ENCODE peak calls at places on chromosomes 6 and 20, in eight cellular contexts. Q is GM23248, A is fibroblast of lung, G is heart left ventricle, V is endodermal cell, Z is HepG2, H is colonic mucosa, J is uterus. N is an unnamed sample.

GRCh38 chr6:26071135-26071534 is 16.1 kb upstream of the HFE start:
- DNase-seq in H (peak; percentile 38), Z (no peak), A (peak; percentile 12), J (no peak), V (no peak), G (no peak), Q (peak; percentile 40), N (no peak)

GRCh38 chr6:48597951-48598350 is 487.0 kb upstream of the PTCHD4 start:
- DNase-seq in A (peak; percentile 25), J (no peak), Z (no peak), Q (no peak), H (no peak), V (no peak), G (no peak), N (no peak)

GRCh38 chr6:105992315-105992961 is 93.7 kb upstream of the PRDM1 start:
- DNase-seq in G (peak; percentile 87), J (peak; percentile 87), H (peak; percentile 87), A (peak; percentile 84), Z (peak; percentile 39), Q (peak; percentile 86), V (peak; percentile 93), N (peak; percentile 76)

GRCh38 chr6:26520088-26520839 is 17.9 kb upstream of the HMGN4 start:
- DNase-seq in Z (peak; percentile 56), A (no peak), J (peak; percentile 70), V (no peak), Q (peak; percentile 75), H (no peak), G (peak; percentile 64), N (no peak)

GRCh38 chr6:3916211-3916610 is 67.0 kb downstream of the FAM50B start:
- DNase-seq in G (no peak), H (no peak), Q (no peak), Z (no peak), A (no peak), J (no peak), V (no peak), N (no peak)

GRCh38 chr6:148750826-148751225 is 4.0 kb downstream of the UST start:
- DNase-seq in H (no peak), V (no peak), A (peak; percentile 61), Q (peak; percentile 92), G (no peak), J (no peak), Z (no peak), N (no peak)

GRCh38 chr20:64176548-64177419 is 12.5 kb downstream of the MYT1 start:
- DNase-seq in H (no peak), Q (no peak), Z (no peak), J (no peak), A (no peak), G (no peak), V (peak; percentile 66), N (no peak)

GRCh38 chr6:76003686-76004085 is 68.8 kb downstream of the IMPG1 start:
- DNase-seq in G (no peak), Q (no peak), Z (no peak), J (no peak), H (no peak), A (no peak), V (no peak), N (no peak)

GRCh38 chr6:52162940-52163908 is 23.0 kb upstream of the IL17A start:
- DNase-seq in G (no peak), Q (peak; percentile 40), A (peak; percentile 40), Z (peak; percentile 53), V (no peak), H (no peak), J (no peak), N (no peak)

GRCh38 chr6:120005292-120005976 is 655.9 kb upstream of the MAN1A1 start:
- DNase-seq in V (no peak), A (no peak), Z (peak; percentile 92), H (no peak), Q (peak; percentile 0), J (no peak), G (no peak), N (no peak)

GRCh38 chr20:63060057-63060991 is 53.6 kb upstream of the BHLHE23 start:
- DNase-seq in J (no peak), A (no peak), H (no peak), G (peak; percentile 8), V (peak; percentile 49), Z (no peak), Q (peak; percentile 60), N (peak; percentile 51)

GRCh38 chr6:163501022-163501421 is 86.5 kb downstream of the QKI start:
- DNase-seq in H (no peak), V (no peak), Z (no peak), G (no peak), Q (peak; percentile 17), A (no peak), J (no peak), N (no peak)

GRCh38 chr20:10780901-10781300 is 107.1 kb upstream of the JAG1 start:
- DNase-seq in Z (no peak), Q (no peak), V (no peak), J (no peak), A (no peak), G (no peak), H (no peak), N (no peak)

GRCh38 chr6:130697661-130698535 is 129.3 kb upstream of the SMLR1 start:
- DNase-seq in V (peak; percentile 79), G (peak; percentile 19), J (peak; percentile 52), Z (peak; percentile 30), Q (peak; percentile 81), H (peak; percentile 47), A (peak; percentile 73), N (peak; percentile 65)

GRCh38 chr20:25280051-25280573 is 32.2 kb downstream of the PYGB start:
- DNase-seq in Z (no peak), H (no peak), J (peak; percentile 7), Q (no peak), A (no peak), V (no peak), G (peak; percentile 20), N (no peak)

GRCh38 chr6:11972806-11973205 is 39.3 kb upstream of the HIVEP1 start:
- DNase-seq in Z (no peak), J (no peak), G (no peak), Q (peak; percentile 44), H (no peak), V (no peak), A (no peak), N (no peak)

DNA sequence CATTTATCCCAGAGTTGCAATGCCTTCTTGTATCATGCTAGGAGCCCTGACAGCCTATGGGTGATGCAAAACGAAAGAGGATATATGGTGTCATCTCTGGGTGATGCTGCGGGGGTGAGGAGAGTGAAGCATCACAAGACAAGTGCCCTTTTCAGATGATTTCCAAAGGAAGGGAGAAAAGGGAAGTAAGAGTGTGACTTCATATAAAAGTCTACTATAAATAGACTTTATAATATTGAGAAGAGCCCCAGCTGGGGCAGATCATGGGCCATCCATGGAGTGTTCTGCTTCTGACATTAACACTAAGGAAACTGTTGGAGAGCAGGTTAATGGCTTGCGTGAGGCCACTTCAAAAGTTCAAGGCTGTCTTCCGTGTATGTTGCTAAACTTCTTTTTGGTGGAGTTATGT is 4.4 kb downstream of the CD83 start:
- DNase-seq in G (no peak), H (no peak), J (no peak), Q (no peak), Z (no peak), V (no peak), A (no peak), N (no peak)
- H3K4me3 ChIP-seq in G (no peak overlapping the region), H (no peak overlapping the region), J (no peak overlapping the region), Q (no peak overlapping the region), Z (no peak overlapping the region), V (no peak overlapping the region), A (no peak overlapping the region), N (no peak overlapping the region)

GRCh38 chr6:10414766-10415592 is at the start of gene TFAP2A:
- DNase-seq in G (no peak), A (no peak), Z (no peak), H (no peak), V (peak; percentile 89), Q (peak; percentile 74), J (no peak), N (peak; percentile 76)
- H3K4me1 ChIP-seq in G (peaks cover 67% of the 10 kb centered on the region), A (no peaks in the 10 kb centered on the region), Z (no peaks in the 10 kb centered on the region), H (peaks cover 7% of the 10 kb centered on the region), V (peaks cover 8% of the 10 kb centered on the region), Q (no peaks in the 10 kb centered on the region), J (no peaks in the 10 kb centered on the region), N (peaks cover 8% of the 10 kb centered on the region)

DNA sequence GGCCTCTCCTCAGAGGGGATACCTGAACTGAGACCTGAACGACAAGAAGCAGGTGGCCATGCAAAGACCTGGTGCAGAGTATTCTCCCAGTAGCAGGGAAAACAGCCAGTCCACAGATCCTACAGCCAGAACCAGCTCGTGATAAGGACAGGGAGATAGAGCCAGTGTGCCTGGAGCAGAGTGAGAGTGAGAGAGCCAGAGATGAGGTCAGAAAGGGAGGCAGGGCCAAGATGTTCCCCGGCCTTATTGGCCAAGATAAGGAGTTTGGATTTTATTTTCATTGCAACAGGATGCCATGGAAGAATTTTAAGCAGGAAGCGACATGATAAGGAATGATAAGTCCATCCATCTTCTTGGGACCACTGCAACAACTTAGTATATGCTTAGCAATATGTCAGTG is 111.8 kb downstream of the UBE3D start:
- DNase-seq in H (no peak), G (peak; percentile 35), V (no peak), J (peak; percentile 22), A (no peak), Z (no peak), Q (peak; percentile 20), N (no peak)
- H3K27ac ChIP-seq in H (no peak overlapping the region), G (no peak overlapping the region), V (no peak overlapping the region), J (no peak overlapping the region), A (no peak overlapping the region), Z (no peak overlapping the region), Q (peak overlapping the region; percentile 91), N (no peak overlapping the region)

GRCh38 chr20:59520814-59521213 is 83.5 kb upstream of the PHACTR3 start:
- DNase-seq in A (no peak), V (no peak), H (no peak), J (no peak), G (no peak), Z (no peak), Q (no peak), N (no peak)

GRCh38 chr20:59526242-59527225 is 77.8 kb upstream of the PHACTR3 start:
- DNase-seq in J (no peak), V (no peak), Q (peak; percentile 24), A (no peak), H (no peak), G (no peak), Z (peak; percentile 33), N (no peak)

GRCh38 chr20:59525500-59526241 is 78.7 kb upstream of the PHACTR3 start:
- DNase-seq in A (peak; percentile 26), J (peak; percentile 24), Z (peak; percentile 59), G (peak; percentile 32), Q (peak; percentile 69), V (peak; percentile 94), H (peak; percentile 54), N (peak; percentile 55)
- H3K4me3 ChIP-seq in A (no peak overlapping the region), J (no peak overlapping the region), Z (no peak overlapping the region), G (no peak overlapping the region), Q (no peak overlapping the region), V (no peak overlapping the region), H (no peak overlapping the region), N (no peak overlapping the region)

DNA sequence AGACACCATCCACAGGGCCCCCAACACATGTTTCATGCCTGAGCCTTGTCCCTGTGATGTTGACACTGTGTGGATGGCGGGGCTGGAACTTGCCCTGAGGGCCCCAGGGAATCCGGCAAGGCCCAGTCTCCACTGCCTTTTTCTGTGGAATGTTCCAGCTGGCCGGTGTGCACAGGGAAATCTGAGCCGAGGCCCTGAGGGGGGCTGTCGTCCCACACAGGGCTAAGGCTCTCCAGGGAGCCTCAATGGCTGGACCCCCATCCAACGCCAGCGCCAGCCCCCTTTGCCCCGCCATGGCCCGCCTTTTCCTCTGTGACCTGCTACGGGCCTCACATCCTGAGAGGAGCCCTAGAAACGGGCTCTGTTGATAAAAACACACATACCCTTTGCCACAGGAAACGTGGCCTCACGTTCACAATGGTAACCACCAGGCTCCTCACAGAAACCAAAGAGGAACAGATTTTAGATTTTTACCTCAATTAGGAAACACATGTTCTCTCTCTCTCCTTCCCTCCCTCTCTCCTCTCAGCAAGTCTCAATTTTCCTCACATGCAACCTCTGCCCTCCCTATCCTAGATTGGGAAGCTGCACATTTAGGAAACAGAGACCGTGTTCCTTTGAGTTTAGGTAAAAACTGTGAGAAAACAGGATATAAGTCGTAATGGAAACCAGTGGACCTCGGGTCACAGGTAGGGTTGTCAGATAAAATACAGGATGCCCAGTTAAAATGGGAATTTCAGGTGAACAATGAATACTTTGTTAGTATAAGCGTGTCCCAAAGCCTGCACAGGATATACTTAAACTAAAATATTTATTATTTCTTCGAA is 13.7 kb upstream of the ZNF831 start:
- DNase-seq in V (no peak), Z (no peak), J (no peak), G (peak; percentile 56), H (no peak), Q (no peak), A (no peak), N (no peak)
- H3K4me1 ChIP-seq in V (no peaks in the 10 kb centered on the region), Z (no peaks in the 10 kb centered on the region), J (no peaks in the 10 kb centered on the region), G (peaks cover 52% of the 10 kb centered on the region), H (no peaks in the 10 kb centered on the region), Q (no peaks in the 10 kb centered on the region), A (no peaks in the 10 kb centered on the region), N (no peaks in the 10 kb centered on the region)

N was measured in SJSA1.